ENCODE peak calls at places on chromosomes 6 and 20, in six cellular contexts. S, E, W, Z, O and T are unnamed samples.
A peak's percentile ranks its signal among the peaks of the same experiment; 100 is the strongest.

GRCh38 chr6:11974089-11974488 is 38.0 kb upstream of the HIVEP1 start:
- DNase-seq in S (no peak), E (no peak), W (no peak), Z (no peak), O (no peak), T (no peak)

GRCh38 chr6:130517444-130517931 is 151.7 kb downstream of the TMEM200A start:
- DNase-seq in S (no peak), E (no peak), W (peak; percentile 80), Z (no peak), O (no peak), T (peak; percentile 63)

GRCh38 chr6:18997375-18997826 is 610.3 kb downstream of the RNF144B start:
- DNase-seq in S (no peak), E (no peak), W (peak; percentile 52), Z (peak; percentile 70), O (peak; percentile 78), T (no peak)

GRCh38 chr6:26086214-26086613 is 1.0 kb upstream of the HFE start:
- DNase-seq in S (no peak), E (peak; percentile 44), W (no peak), Z (no peak), O (no peak), T (peak; percentile 89)

GRCh38 chr6:82365011-82365751 is 1.6 kb downstream of the TPBG start:
- DNase-seq in S (no peak), E (no peak), W (peak; percentile 24), Z (peak; percentile 61), O (peak; percentile 59), T (no peak)

GRCh38 chr6:30678964-30679726 is 6.3 kb upstream of the DHX16 start:
- DNase-seq in S (peak; percentile 94), E (peak; percentile 97), W (no peak), Z (peak; percentile 90), O (peak; percentile 87), T (peak; percentile 92)

GRCh38 chr6:109351231-109352132 is 30.8 kb downstream of the CD164 start:
- DNase-seq in S (no peak), E (no peak), W (no peak), Z (no peak), O (no peak), T (no peak)

GRCh38 chr20:3172933-3173581 is at the start of gene LZTS3:
- DNase-seq in S (peak; percentile 89), E (peak; percentile 91), W (no peak), Z (peak; percentile 93), O (no peak), T (peak; percentile 85)

GRCh38 chr6:139334791-139335446 is 39.5 kb downstream of the CITED2 start:
- DNase-seq in S (no peak), E (no peak), W (no peak), Z (no peak), O (no peak), T (no peak)

GRCh38 chr6:30882764-30883475 is 1.4 kb upstream of the DDR1 start:
- DNase-seq in S (no peak), E (no peak), W (peak; percentile 54), Z (peak; percentile 90), O (peak; percentile 34), T (peak; percentile 26)

GRCh38 chr20:49660912-49661311 is 52.8 kb downstream of the B4GALT5 start:
- DNase-seq in S (no peak), E (no peak), W (no peak), Z (no peak), O (no peak), T (no peak)

GRCh38 chr6:140915001-140915950 is 1217.4 kb upstream of the GJE1 start:
- DNase-seq in S (no peak), E (no peak), W (no peak), Z (no peak), O (no peak), T (no peak)

GRCh38 chr6:31112478-31112877 is at the start of gene C6orf15:
- DNase-seq in S (no peak), E (no peak), W (no peak), Z (peak; percentile 2), O (no peak), T (no peak)

GRCh38 chr20:25090492-25091429 is 8.8 kb upstream of the VSX1 start:
- DNase-seq in S (no peak), E (peak; percentile 73), W (no peak), Z (no peak), O (no peak), T (peak; percentile 47)

GRCh38 chr6:75201901-75202672 is 3.8 kb downstream of the COL12A1 start:
- DNase-seq in S (no peak), E (no peak), W (no peak), Z (peak; percentile 57), O (peak; percentile 49), T (no peak)
- H3K27me3 ChIP-seq in S (peaks cover 34% of the 10 kb centered on the region), E (peaks cover 3% of the 10 kb centered on the region), W (no peaks in the 10 kb centered on the region), Z (peaks cover 55% of the 10 kb centered on the region), O (peaks cover 89% of the 10 kb centered on the region), T (peaks cover 21% of the 10 kb centered on the region)

GRCh38 chr20:63967330-63968135 is 2.2 kb downstream of the ZNF512B start:
- DNase-seq in S (peak; percentile 76), E (no peak), W (no peak), Z (no peak), O (no peak), T (no peak)

GRCh38 chr20:63969851-63970713 is at the start of gene ZNF512B:
- DNase-seq in S (peak; percentile 79), E (peak; percentile 63), W (no peak), Z (peak; percentile 86), O (peak; percentile 83), T (peak; percentile 60)

GRCh38 chr20:63968928-63969760 is 586 bp downstream of the ZNF512B start:
- DNase-seq in S (no peak), E (peak; percentile 46), W (no peak), Z (no peak), O (peak; percentile 49), T (peak; percentile 37)

GRCh38 chr20:63966944-63967322 is 2.8 kb downstream of the ZNF512B start:
- DNase-seq in S (no peak), E (peak; percentile 4), W (no peak), Z (no peak), O (no peak), T (no peak)

GRCh38 chr20:63968136-63968927 is 1.4 kb downstream of the ZNF512B start:
- DNase-seq in S (no peak), E (peak; percentile 4), W (no peak), Z (no peak), O (no peak), T (no peak)
- H3K4me3 ChIP-seq in S (peak overlapping the region; percentile 76), E (peak overlapping the region; percentile 57), W (peak overlapping the region; percentile 54), Z (peak overlapping the region; percentile 70), O (peak overlapping the region; percentile 56), T (no peak overlapping the region)

DNA sequence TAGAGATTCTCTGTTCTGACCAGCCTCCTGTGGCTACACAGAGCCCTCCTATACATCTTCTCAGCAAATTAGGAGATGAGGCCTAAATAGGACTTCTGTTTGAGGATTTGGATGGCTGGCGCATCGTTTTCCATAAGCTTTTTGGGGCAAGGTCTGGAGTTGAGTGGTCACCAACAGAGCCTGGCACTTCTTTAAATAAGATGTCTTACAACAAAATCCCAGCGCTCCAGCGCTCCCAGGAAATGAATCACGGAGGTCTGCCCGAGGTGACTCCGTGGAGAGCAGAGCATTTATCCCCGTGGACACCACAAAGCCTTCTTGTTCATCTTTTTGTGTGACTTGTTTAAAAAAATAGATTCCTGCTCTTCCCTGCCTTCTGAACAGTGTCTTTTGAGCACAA is 75.3 kb downstream of the GNAS-AS1 start:
- DNase-seq in S (no peak), E (no peak), W (no peak), Z (no peak), O (no peak), T (no peak)
- H3K27me3 ChIP-seq in S (peaks cover 21% of the 10 kb centered on the region), E (peaks cover 5% of the 10 kb centered on the region), W (peaks cover 56% of the 10 kb centered on the region), Z (peaks cover 3% of the 10 kb centered on the region), O (peaks cover 10% of the 10 kb centered on the region), T (peaks cover 2% of the 10 kb centered on the region)

DNA sequence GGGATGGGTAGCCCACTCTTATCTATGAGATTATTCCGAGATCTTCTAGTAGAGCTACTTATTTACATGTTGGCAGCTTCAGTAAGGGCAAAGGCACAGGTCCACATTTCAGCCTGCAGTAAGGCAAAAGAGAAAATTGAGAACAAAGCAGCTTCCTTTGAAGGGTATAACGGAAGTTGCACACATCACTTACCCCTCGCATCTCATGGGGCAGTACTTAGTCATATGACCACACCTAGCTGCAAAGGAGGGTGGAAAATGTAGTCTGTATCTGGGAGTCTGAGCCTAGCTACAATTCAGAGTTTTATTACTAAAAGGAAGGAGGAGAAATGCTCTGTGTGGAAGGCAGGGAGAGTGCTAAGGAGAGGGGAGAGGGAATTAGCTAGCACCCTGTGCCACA is 29.7 kb downstream of the SPACA1 start:
- DNase-seq in S (no peak), E (no peak), W (no peak), Z (no peak), O (no peak), T (no peak)
- H3K4me3 ChIP-seq in S (no peak overlapping the region), E (no peak overlapping the region), W (no peak overlapping the region), Z (no peak overlapping the region), O (no peak overlapping the region), T (no peak overlapping the region)

GRCh38 chr20:51116765-51117686 is 94.1 kb upstream of the KCNG1 start:
- DNase-seq in S (no peak), E (no peak), W (no peak), Z (no peak), O (no peak), T (no peak)
- H3K27me3 ChIP-seq in S (peaks cover 39% of the 10 kb centered on the region), E (no peaks in the 10 kb centered on the region), W (peaks cover 8% of the 10 kb centered on the region), Z (no peaks in the 10 kb centered on the region), O (no peaks in the 10 kb centered on the region), T (peaks cover 3% of the 10 kb centered on the region)